ENCODE peak calls at places on chromosomes 5 and 9, in eight cellular contexts. S is CD8-positive, alpha-beta memory T cell; I is thyroid gland; M is Panc1; W is uterus; E is SK-N-SH; O is upper lobe of right lung; U is H9. H is an unnamed sample. For H3K4me1, the result is how much of the 10 kb centered on the place peaks cover.

GRCh38 chr5:60505373-60505772 is 194.6 kb downstream of the DEPDC1B start:
- DNase-seq in U (no peak), M (no peak), S (no peak), O (no peak), E (no peak), I (no peak), W (no peak), H (no peak)

GRCh38 chr5:151239237-151239861 is 13.6 kb upstream of the GM2A start:
- DNase-seq in M (no peak), W (peak), S (peak), U (peak), O (peak), I (peak), E (peak), H (peak)

GRCh38 chr5:126124706-126125345 is 298.4 kb upstream of the GRAMD2B start:
- DNase-seq in O (no peak), E (no peak), I (no peak), W (no peak), S (no peak), M (no peak), U (no peak), H (peak)

GRCh38 chr9:87109182-87109581 is 161.9 kb upstream of the GAS1 start:
- DNase-seq in S (no peak), W (no peak), O (no peak), E (no peak), M (no peak), I (peak), U (no peak), H (peak)

GRCh38 chr5:174108765-174109164 is 63.3 kb downstream of the NSG2 start:
- DNase-seq in S (no peak), U (no peak), I (no peak), E (no peak), W (no peak), O (no peak), M (no peak), H (no peak)

GRCh38 chr9:34988218-34989055 is 1.1 kb upstream of the DNAJB5 start:
- DNase-seq in I (peak), S (peak), W (peak), U (peak), E (peak), M (no peak), O (no peak), H (peak)

GRCh38 chr9:90915693-90916092 is 114.1 kb downstream of the SYK start:
- DNase-seq in S (no peak), I (peak), O (no peak), M (no peak), U (peak), W (peak), E (peak), H (peak)

GRCh38 chr5:149675467-149676201 is 54.5 kb upstream of the PPARGC1B start:
- DNase-seq in U (no peak), W (no peak), E (no peak), M (no peak), I (no peak), S (no peak), O (no peak), H (no peak)

GRCh38 chr5:177456591-177456964 is 10.0 kb downstream of the PRR7 start:
- DNase-seq in M (no peak), S (no peak), E (no peak), W (no peak), I (no peak), U (no peak), O (no peak), H (no peak)

GRCh38 chr9:134185536-134186011 is 21.2 kb upstream of the RNU6ATAC start:
- DNase-seq in W (no peak), U (no peak), M (no peak), O (peak), I (no peak), S (no peak), E (peak), H (no peak)

GRCh38 chr9:133968428-133968827 is 23.7 kb downstream of the VAV2 start:
- DNase-seq in O (no peak), M (no peak), S (no peak), I (no peak), W (no peak), U (no peak), E (no peak), H (no peak)

GRCh38 chr5:53256746-53257145 is 147.2 kb upstream of the MOCS2 start:
- DNase-seq in M (no peak), E (no peak), I (no peak), U (no peak), W (no peak), O (no peak), S (no peak), H (peak)

GRCh38 chr5:72187388-72188070 is 80.3 kb downstream of the MAP1B start:
- DNase-seq in E (no peak), W (no peak), O (no peak), U (no peak), S (no peak), I (no peak), M (no peak), H (no peak)

GRCh38 chr5:71456362-71456743 is 902 bp downstream of the BDP1 start:
- DNase-seq in M (no peak), O (no peak), I (no peak), U (no peak), E (no peak), W (no peak), S (no peak), H (no peak)

GRCh38 chr9:73423891-73424290 is 272.2 kb downstream of the ANXA1 start:
- DNase-seq in I (no peak), M (no peak), U (no peak), E (no peak), W (no peak), S (no peak), O (no peak), H (peak)

GRCh38 chr5:165981721-165982120 is 2309.7 kb upstream of the WWC1 start:
- DNase-seq in S (no peak), I (no peak), E (no peak), M (no peak), W (no peak), O (no peak), U (no peak), H (no peak)

GRCh38 chr5:39772307-39772706 is 347.5 kb upstream of the DAB2 start:
- DNase-seq in I (no peak), O (no peak), U (no peak), W (no peak), S (no peak), E (no peak), M (no peak), H (no peak)

GRCh38 chr5:59484618-59485017 is 408.9 kb downstream of the PDE4D start:
- DNase-seq in O (no peak), S (no peak), M (no peak), U (no peak), I (no peak), E (no peak), W (no peak), H (no peak)

GRCh38 chr5:125083932-125084331 is 337.5 kb upstream of the ZNF608 start:
- DNase-seq in W (no peak), S (no peak), E (no peak), U (no peak), M (no peak), I (no peak), O (no peak), H (peak)

GRCh38 chr9:137318565-137318964 is 16.5 kb upstream of the NRARP start:
- DNase-seq in E (peak), U (no peak), W (no peak), S (no peak), I (no peak), M (no peak), O (no peak), H (no peak)

DNA sequence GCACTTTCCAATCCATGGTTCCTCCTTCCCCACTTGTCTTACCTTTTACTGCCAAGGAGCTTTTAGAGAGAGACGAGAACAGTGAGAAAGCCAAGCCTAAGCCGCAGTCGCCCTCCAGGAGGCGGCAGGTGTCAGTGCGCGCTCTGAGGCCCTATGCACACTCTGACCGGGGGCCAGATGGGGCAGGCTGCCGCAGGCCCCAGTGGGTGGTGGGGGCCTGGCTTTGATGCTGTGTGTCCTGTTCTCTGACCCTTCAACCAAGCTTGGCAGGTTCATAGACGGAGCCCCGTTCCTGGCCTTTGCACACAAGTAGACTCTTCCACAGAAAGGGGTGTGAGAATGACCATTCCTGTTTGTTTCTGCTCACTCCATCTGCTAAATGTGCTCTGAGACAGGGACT is 77.3 kb downstream of the WNK2 start:
- DNase-seq in M (no peak), I (no peak), W (no peak), U (peak), O (peak), E (peak), S (no peak), H (no peak)
- H3K4me1 ChIP-seq in M (under half), I (under half), W (under half), U (under half), O (under half), E (under half), S (under half), H (under half)

GRCh38 chr5:32027093-32027716 is 146.9 kb downstream of the GOLPH3 start:
- DNase-seq in O (no peak), S (no peak), E (no peak), I (no peak), U (no peak), W (no peak), M (no peak), H (peak)

GRCh38 chr5:32030686-32031478 is 143.2 kb downstream of the GOLPH3 start:
- DNase-seq in S (no peak), E (no peak), O (no peak), W (no peak), M (no peak), I (no peak), U (no peak), H (no peak)

GRCh38 chr5:32027717-32028321 is 146.3 kb downstream of the GOLPH3 start:
- DNase-seq in O (no peak), I (peak), S (no peak), W (peak), U (peak), E (no peak), M (peak), H (peak)

GRCh38 chr5:32030226-32030625 is 143.9 kb downstream of the GOLPH3 start:
- DNase-seq in W (no peak), O (no peak), M (no peak), I (no peak), E (no peak), U (no peak), S (no peak), H (no peak)

DNA sequence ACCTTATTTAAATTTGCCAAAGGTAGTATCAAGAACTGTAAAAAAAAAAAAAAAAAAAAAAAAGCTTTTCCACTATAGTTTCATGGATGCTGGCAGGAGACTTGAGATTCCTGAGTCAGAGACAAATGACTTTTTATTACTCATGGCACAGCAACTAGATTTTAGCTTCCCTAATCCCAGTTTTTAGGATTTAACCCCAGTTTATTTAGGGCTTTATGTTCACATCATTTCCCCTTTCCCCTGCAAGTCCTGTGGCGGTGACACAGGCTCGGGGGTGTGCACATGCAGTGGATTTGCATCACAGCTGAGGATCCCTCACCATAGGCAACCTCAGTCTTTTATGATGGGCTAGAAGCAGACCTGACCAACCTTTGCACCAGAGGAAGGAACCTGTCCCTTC is 144.8 kb downstream of the GOLPH3 start:
- DNase-seq in U (no peak), O (no peak), E (no peak), I (no peak), W (no peak), S (no peak), M (no peak), H (no peak)
- H3K4me1 ChIP-seq in U (under half), O (under half), E (under half), I (under half), W (under half), S (under half), M (under half), H (half or more)

DNA sequence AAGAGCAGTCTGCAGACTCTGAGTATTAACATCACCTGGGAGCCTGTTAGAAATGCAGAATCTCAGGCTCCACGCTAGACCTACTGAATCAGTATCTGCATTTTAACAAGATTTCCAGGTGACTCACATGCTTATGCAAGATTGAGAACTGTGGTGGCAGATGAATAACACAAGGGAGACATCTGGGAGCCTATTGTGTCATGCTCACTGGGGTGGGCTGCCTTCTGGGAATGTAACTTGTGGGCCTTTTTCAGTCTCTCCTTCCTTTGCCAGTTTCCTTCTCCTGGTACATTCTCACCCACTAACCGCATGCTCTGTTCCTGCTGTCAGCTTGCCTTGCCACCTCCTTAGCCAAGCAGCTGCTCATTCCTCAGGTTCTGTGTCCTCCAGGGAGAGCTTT is 176.6 kb upstream of the C9orf72 start:
- DNase-seq in S (no peak), W (no peak), O (no peak), I (no peak), E (no peak), U (peak), M (no peak), H (no peak)
- H3K4me1 ChIP-seq in S (under half), W (under half), O (under half), I (under half), E (under half), U (under half), M (under half), H (under half)

GRCh38 chr5:139653616-139654015 is 5.5 kb downstream of the CXXC5 start:
- DNase-seq in I (no peak), W (no peak), E (no peak), S (no peak), O (no peak), U (no peak), M (no peak), H (peak)
- H3K4me1 ChIP-seq in I (half or more), W (under half), E (half or more), S (under half), O (half or more), U (under half), M (half or more), H (half or more)

GRCh38 chr9:93458702-93459101 is 5.3 kb upstream of the FAM120AOS start:
- DNase-seq in E (no peak), S (no peak), W (no peak), I (no peak), U (no peak), M (no peak), O (no peak), H (peak)

GRCh38 chr9:93453047-93453914 is at the start of gene FAM120AOS:
- DNase-seq in S (peak), E (peak), U (peak), M (peak), W (peak), I (peak), O (peak), H (peak)

GRCh38 chr9:93459432-93459847 is 6.1 kb upstream of the FAM120AOS start:
- DNase-seq in I (peak), W (no peak), E (no peak), M (no peak), S (no peak), U (no peak), O (no peak), H (no peak)

GRCh38 chr9:93456022-93456421 is 2.6 kb upstream of the FAM120AOS start:
- DNase-seq in I (no peak), E (no peak), U (no peak), M (no peak), O (no peak), S (no peak), W (no peak), H (no peak)

GRCh38 chr9:93456504-93456903 is 3.1 kb upstream of the FAM120AOS start:
- DNase-seq in S (no peak), I (no peak), U (no peak), E (no peak), O (no peak), M (no peak), W (no peak), H (no peak)
- H3K4me1 ChIP-seq in S (half or more), I (under half), U (under half), E (under half), O (half or more), M (under half), W (under half), H (under half)

DNA sequence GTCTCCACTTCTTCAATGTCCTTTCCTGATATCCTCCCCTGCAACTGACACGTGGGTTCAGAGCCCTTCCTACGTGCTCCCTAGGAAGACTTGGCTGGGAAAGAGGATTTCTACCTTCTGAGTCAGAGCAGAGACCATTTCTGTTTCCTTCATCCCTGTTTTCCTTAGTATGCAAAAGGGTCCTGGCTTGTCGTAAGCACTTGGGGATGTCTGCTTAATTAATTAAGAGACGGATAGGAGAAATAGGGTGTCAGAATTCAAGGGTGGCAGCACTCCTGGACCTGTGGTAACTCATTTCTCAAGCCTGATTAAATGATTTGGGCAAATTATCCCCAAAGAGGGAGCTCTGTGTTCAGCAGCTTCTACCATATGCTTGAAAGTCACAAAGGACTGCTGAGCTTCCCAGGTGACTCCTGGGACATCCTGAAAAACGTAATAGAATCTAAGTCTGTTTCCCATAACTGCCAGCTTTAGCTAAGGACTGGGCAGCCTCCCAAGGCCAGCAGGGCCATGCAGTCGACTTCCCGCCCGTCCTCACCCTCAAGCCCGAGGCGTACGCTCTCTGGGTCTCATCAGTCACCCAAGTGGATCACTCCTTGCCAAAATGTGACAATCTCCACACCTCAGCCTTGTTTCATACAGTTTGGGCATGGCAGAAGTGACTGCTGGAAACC is 20.5 kb downstream of the ABCA1 start:
- DNase-seq in U (no peak), S (no peak), O (no peak), E (no peak), W (peak), I (no peak), M (no peak), H (peak)
- H3K4me1 ChIP-seq in U (under half), S (under half), O (half or more), E (under half), W (under half), I (under half), M (under half), H (half or more)

GRCh38 chr5:50745221-50745620 is 78.8 kb downstream of the PARP8 start:
- DNase-seq in W (no peak), S (no peak), E (no peak), O (no peak), M (no peak), I (no peak), U (no peak), H (no peak)
- H3K4me1 ChIP-seq in W (under half), S (half or more), E (under half), O (under half), M (under half), I (under half), U (under half), H (under half)

GRCh38 chr5:88821161-88821560 is 61.8 kb downstream of the MEF2C start:
- DNase-seq in O (no peak), S (no peak), M (no peak), W (no peak), I (no peak), E (no peak), U (no peak), H (no peak)
- H3K4me1 ChIP-seq in O (under half), S (under half), M (under half), W (under half), I (under half), E (under half), U (under half), H (under half)

DNA sequence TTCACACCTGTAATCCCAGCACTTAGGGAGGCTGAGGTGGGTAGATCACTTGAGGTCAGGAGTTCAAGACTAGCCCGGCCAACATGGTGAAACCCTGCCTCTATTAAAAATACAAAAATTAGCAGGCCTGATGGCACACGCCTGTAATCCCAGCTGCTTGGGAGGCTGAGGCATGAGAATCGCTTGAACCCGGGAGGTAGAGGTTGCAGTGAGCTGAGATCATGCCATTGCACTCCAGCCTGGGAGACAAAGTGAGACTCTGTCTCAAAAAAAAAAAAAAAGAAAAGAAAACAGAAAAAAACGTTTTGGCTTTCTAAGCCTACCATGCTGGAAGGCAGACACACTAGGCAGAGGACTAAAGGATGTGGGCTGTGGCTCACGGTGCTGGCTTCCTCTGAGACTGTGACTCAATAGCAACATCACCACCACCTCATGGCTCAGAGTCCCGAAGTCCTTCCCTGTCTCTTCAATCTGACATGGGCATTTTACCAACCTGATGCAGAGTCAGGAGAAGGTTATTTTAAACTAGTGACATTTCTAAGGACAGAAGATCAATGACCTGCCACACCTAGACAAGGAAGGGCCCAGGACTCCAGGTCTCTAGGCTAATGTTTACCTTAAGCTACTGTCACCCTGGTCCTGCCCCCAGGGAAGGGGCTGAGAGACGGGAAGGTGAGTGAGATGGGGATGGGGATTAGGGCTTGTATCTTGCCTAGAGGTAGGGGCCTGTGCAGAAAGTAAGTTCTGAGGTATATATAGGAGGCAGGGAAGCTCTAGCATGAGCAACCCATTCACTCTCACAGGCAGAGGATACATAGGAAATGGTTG is 3.7 kb downstream of the ECSCR start:
- DNase-seq in E (no peak), S (peak), I (peak), U (no peak), M (no peak), O (no peak), W (no peak), H (peak)
- H3K4me1 ChIP-seq in E (under half), S (half or more), I (under half), U (under half), M (under half), O (under half), W (under half), H (under half)